ENCODE peak calls at places on chromosome 12, in seven cellular contexts. F is OCI-LY7; X is activated T-helper 9 cell treated with anti-CD3 and anti-CD28 coated beads, Interleukin-2, amount 50 U/mL, for 16 hours; U is stimulated activated naive B cell treated with anti-CD40 and anti-IgM and Interleukin-4, amounts not matched to agents 10 μg/mL and 1 μg/mL and 100 μg/mL, for 72 hours; Z is GM20000; E is activated CD8-positive, alpha-beta T cell treated with anti-CD3 and anti-CD28 coated beads for 36 hours; K is stimulated activated CD4-positive, alpha-beta T cell treated with anti-CD3 and anti-CD28 coated beads, Interleukin-2, amount 100 ng/mL, for 48 hours. M is an unnamed sample.

GRCh38 chr12:116397148-116397547 is 119.7 kb upstream of the MED13L start:
- DNase-seq in F (no peak), X (no peak), U (no peak), Z (no peak), E (no peak), K (no peak), M (no peak)

GRCh38 chr12:87596636-87597035 is 432.6 kb downstream of the C12orf50 start:
- DNase-seq in F (no peak), X (no peak), U (no peak), Z (no peak), E (no peak), K (no peak), M (no peak)

GRCh38 chr12:93378373-93379310 is 917 bp downstream of the NUDT4 start:
- DNase-seq in F (peak; percentile 80), X (peak; percentile 54), U (peak; percentile 50), Z (peak; percentile 76), E (peak; percentile 76), K (peak; percentile 46), M (no peak)

GRCh38 chr12:53052419-53053222 is 2.8 kb downstream of the TNS2 start:
- DNase-seq in F (no peak), X (no peak), U (no peak), Z (no peak), E (no peak), K (no peak), M (no peak)

GRCh38 chr12:109596418-109597244 is 23.0 kb downstream of the MVK start:
- DNase-seq in F (no peak), X (no peak), U (no peak), Z (peak; percentile 41), E (peak; percentile 33), K (no peak), M (no peak)

GRCh38 chr12:113306382-113306781 is 28.5 kb downstream of the SLC8B1 start:
- DNase-seq in F (no peak), X (no peak), U (no peak), Z (no peak), E (no peak), K (no peak), M (no peak)

GRCh38 chr12:26845057-26845666 is 12.2 kb upstream of the ITPR2 start:
- DNase-seq in F (no peak), X (no peak), U (no peak), Z (no peak), E (peak; percentile 26), K (no peak), M (no peak)

GRCh38 chr12:2980630-2981029 is 21.4 kb downstream of the TEAD4 start:
- DNase-seq in F (no peak), X (no peak), U (no peak), Z (no peak), E (no peak), K (no peak), M (no peak)

GRCh38 chr12:4809013-4809448 is 88.8 kb downstream of the GALNT8 start:
- DNase-seq in F (no peak), X (no peak), U (no peak), Z (peak; percentile 55), E (no peak), K (no peak), M (no peak)

GRCh38 chr12:86216591-86216990 is 39.6 kb downstream of the MGAT4C start:
- DNase-seq in F (no peak), X (no peak), U (no peak), Z (no peak), E (no peak), K (no peak), M (no peak)

GRCh38 chr12:57590892-57591566 is at the start of gene PIP4K2C:
- DNase-seq in F (peak; percentile 94), X (peak; percentile 71), U (peak; percentile 74), Z (peak; percentile 95), E (peak; percentile 85), K (peak; percentile 76), M (peak; percentile 44)

GRCh38 chr12:28872654-28873268 is 276.3 kb upstream of the FAR2 start:
- DNase-seq in F (peak; percentile 27), X (no peak), U (no peak), Z (peak; percentile 30), E (peak; percentile 20), K (peak; percentile 17), M (no peak)

GRCh38 chr12:107356266-107356936 is 263.1 kb upstream of the CRY1 start:
- DNase-seq in F (no peak), X (no peak), U (no peak), Z (no peak), E (no peak), K (no peak), M (no peak)

GRCh38 chr12:76927170-76927784 is 48.5 kb upstream of the CSRP2 start:
- DNase-seq in F (peak; percentile 43), X (no peak), U (no peak), Z (peak; percentile 33), E (peak; percentile 71), K (peak; percentile 42), M (no peak)

GRCh38 chr12:25394025-25394424 is 143.3 kb upstream of the KRAS start:
- DNase-seq in F (no peak), X (no peak), U (no peak), Z (no peak), E (no peak), K (no peak), M (no peak)

GRCh38 chr12:113757223-113758002 is 208.7 kb downstream of the RBM19 start:
- DNase-seq in F (no peak), X (no peak), U (no peak), Z (no peak), E (no peak), K (no peak), M (no peak)

GRCh38 chr12:87259405-87259804 is 769.8 kb downstream of the C12orf50 start:
- DNase-seq in F (no peak), X (no peak), U (no peak), Z (no peak), E (no peak), K (no peak), M (no peak)

GRCh38 chr12:19003987-19004619 is 125.4 kb upstream of the PLEKHA5 start:
- DNase-seq in F (no peak), X (no peak), U (no peak), Z (no peak), E (no peak), K (no peak), M (no peak)

GRCh38 chr12:77064891-77065360 is 443 bp downstream of the E2F7 start:
- DNase-seq in F (peak; percentile 42), X (no peak), U (no peak), Z (no peak), E (peak; percentile 41), K (peak; percentile 20), M (no peak)

GRCh38 chr12:46402451-46402850 is 29.9 kb upstream of the SLC38A2 start:
- DNase-seq in F (no peak), X (no peak), U (no peak), Z (no peak), E (no peak), K (no peak), M (no peak)

GRCh38 chr12:65565601-65566560 is 258.4 kb upstream of the HMGA2 start:
- DNase-seq in F (no peak), X (no peak), U (no peak), Z (no peak), E (no peak), K (no peak), M (no peak)

GRCh38 chr12:8956772-8957171 is 7.3 kb upstream of the M6PR start:
- DNase-seq in F (no peak), X (no peak), U (no peak), Z (no peak), E (no peak), K (no peak), M (no peak)

GRCh38 chr12:90250766-90251165 is 542.1 kb upstream of the ATP2B1 start:
- DNase-seq in F (no peak), X (no peak), U (no peak), Z (peak; percentile 4), E (no peak), K (no peak), M (no peak)

GRCh38 chr12:76176935-76177334 is 92.5 kb upstream of the NAP1L1 start:
- DNase-seq in F (no peak), X (no peak), U (no peak), Z (no peak), E (no peak), K (no peak), M (no peak)

GRCh38 chr12:115135800-115136211 is 451.8 kb upstream of the TBX3 start:
- DNase-seq in F (no peak), X (no peak), U (no peak), Z (no peak), E (no peak), K (no peak), M (no peak)

GRCh38 chr12:59649203-59649602 is 53.4 kb downstream of the SLC16A7 start:
- DNase-seq in F (no peak), X (no peak), U (no peak), Z (no peak), E (no peak), K (no peak), M (no peak)

GRCh38 chr12:62657363-62657632 is 190.7 kb downstream of the MON2 start:
- DNase-seq in F (no peak), X (no peak), U (no peak), Z (no peak), E (no peak), K (no peak), M (no peak)

GRCh38 chr12:52358575-52359350 is 8.5 kb downstream of the KRT85 start:
- DNase-seq in F (peak; percentile 91), X (no peak), U (no peak), Z (peak; percentile 77), E (peak; percentile 64), K (no peak), M (peak; percentile 34)

GRCh38 chr12:85626031-85626781 is 210.0 kb downstream of the RASSF9 start:
- DNase-seq in F (no peak), X (no peak), U (no peak), Z (no peak), E (no peak), K (no peak), M (no peak)

GRCh38 chr12:104219908-104220404 is 4.4 kb downstream of the TXNRD1 start:
- DNase-seq in F (no peak), X (peak; percentile 47), U (peak; percentile 8), Z (no peak), E (peak; percentile 83), K (peak; percentile 54), M (no peak)

GRCh38 chr12:119486599-119487154 is 106.9 kb upstream of the TMEM233 start:
- DNase-seq in F (no peak), X (no peak), U (no peak), Z (no peak), E (no peak), K (no peak), M (no peak)

M was measured in GM12878.